ENCODE peak calls at places on chromosomes 6 and 20, in nine cellular contexts. One of them, this sample, is unnamed.

GRCh38 chr20:4141616-4142240 is 126.4 kb upstream of the RNF24 start:
- DNase-seq in cardiac fibroblast: no peak
- DNase-seq in AG04449: no peak
- DNase-seq in NB4: no peak
- DNase-seq in right atrium auricular region: no peak
- DNase-seq in AG09309: no peak
- DNase-seq in PC-3: no peak
- DNase-seq in uterus: no peak
- DNase-seq in lower leg skin: peak
- DNase-seq in this sample: no peak

GRCh38 chr6:43715056-43715788 is 27.6 kb upstream of the MRPS18A start:
- DNase-seq in cardiac fibroblast: no peak
- DNase-seq in AG04449: no peak
- DNase-seq in NB4: no peak
- DNase-seq in right atrium auricular region: no peak
- DNase-seq in AG09309: no peak
- DNase-seq in PC-3: no peak
- DNase-seq in uterus: no peak
- DNase-seq in lower leg skin: no peak
- DNase-seq in this sample: no peak

GRCh38 chr6:2509746-2510145 is 241.0 kb downstream of the MYLK4 start:
- DNase-seq in cardiac fibroblast: no peak
- DNase-seq in AG04449: no peak
- DNase-seq in NB4: no peak
- DNase-seq in right atrium auricular region: no peak
- DNase-seq in AG09309: no peak
- DNase-seq in PC-3: no peak
- DNase-seq in uterus: no peak
- DNase-seq in lower leg skin: no peak
- DNase-seq in this sample: no peak

GRCh38 chr6:31401403-31401802 is 2.0 kb upstream of the MICA start:
- DNase-seq in cardiac fibroblast: peak
- DNase-seq in AG04449: peak
- DNase-seq in NB4: peak
- DNase-seq in right atrium auricular region: peak
- DNase-seq in AG09309: peak
- DNase-seq in PC-3: peak
- DNase-seq in uterus: peak
- DNase-seq in lower leg skin: no peak
- DNase-seq in this sample: peak

GRCh38 chr20:36311854-36312723 is 6.0 kb downstream of the DLGAP4 start:
- DNase-seq in cardiac fibroblast: no peak
- DNase-seq in AG04449: no peak
- DNase-seq in NB4: no peak
- DNase-seq in right atrium auricular region: no peak
- DNase-seq in AG09309: no peak
- DNase-seq in PC-3: no peak
- DNase-seq in uterus: no peak
- DNase-seq in lower leg skin: peak
- DNase-seq in this sample: no peak

GRCh38 chr20:1005452-1006027 is 3.4 kb upstream of the RSPO4 start:
- DNase-seq in cardiac fibroblast: peak
- DNase-seq in AG04449: no peak
- DNase-seq in NB4: peak
- DNase-seq in right atrium auricular region: no peak
- DNase-seq in AG09309: no peak
- DNase-seq in PC-3: peak
- DNase-seq in uterus: no peak
- DNase-seq in lower leg skin: peak
- DNase-seq in this sample: no peak

GRCh38 chr6:76818451-76818850 is 644.8 kb downstream of the HTR1B start:
- DNase-seq in cardiac fibroblast: no peak
- DNase-seq in AG04449: no peak
- DNase-seq in NB4: no peak
- DNase-seq in right atrium auricular region: no peak
- DNase-seq in AG09309: no peak
- DNase-seq in PC-3: no peak
- DNase-seq in uterus: no peak
- DNase-seq in lower leg skin: no peak
- DNase-seq in this sample: no peak

GRCh38 chr20:17843246-17844132 is 125.1 kb downstream of the SNX5 start:
- DNase-seq in cardiac fibroblast: peak
- DNase-seq in AG04449: peak
- DNase-seq in NB4: no peak
- DNase-seq in right atrium auricular region: peak
- DNase-seq in AG09309: peak
- DNase-seq in PC-3: peak
- DNase-seq in uterus: peak
- DNase-seq in lower leg skin: no peak
- DNase-seq in this sample: peak

GRCh38 chr20:23050847-23051627 is 1.6 kb upstream of the THBD start:
- DNase-seq in cardiac fibroblast: peak
- DNase-seq in AG04449: no peak
- DNase-seq in NB4: peak
- DNase-seq in right atrium auricular region: peak
- DNase-seq in AG09309: no peak
- DNase-seq in PC-3: peak
- DNase-seq in uterus: peak
- DNase-seq in lower leg skin: peak
- DNase-seq in this sample: no peak

GRCh38 chr20:54658525-54658924 is 183.1 kb downstream of the DOK5 start:
- DNase-seq in cardiac fibroblast: no peak
- DNase-seq in AG04449: no peak
- DNase-seq in NB4: no peak
- DNase-seq in right atrium auricular region: no peak
- DNase-seq in AG09309: no peak
- DNase-seq in PC-3: no peak
- DNase-seq in uterus: no peak
- DNase-seq in lower leg skin: no peak
- DNase-seq in this sample: no peak

GRCh38 chr6:22600059-22600458 is 30.7 kb downstream of the HDGFL1 start:
- DNase-seq in cardiac fibroblast: no peak
- DNase-seq in AG04449: no peak
- DNase-seq in NB4: no peak
- DNase-seq in right atrium auricular region: no peak
- DNase-seq in AG09309: no peak
- DNase-seq in PC-3: no peak
- DNase-seq in uterus: no peak
- DNase-seq in lower leg skin: no peak
- DNase-seq in this sample: no peak

GRCh38 chr20:48401359-48401758 is 426.4 kb downstream of the PREX1 start:
- DNase-seq in cardiac fibroblast: no peak
- DNase-seq in AG04449: no peak
- DNase-seq in NB4: no peak
- DNase-seq in right atrium auricular region: no peak
- DNase-seq in AG09309: no peak
- DNase-seq in PC-3: no peak
- DNase-seq in uterus: no peak
- DNase-seq in lower leg skin: no peak
- DNase-seq in this sample: no peak

DNA sequence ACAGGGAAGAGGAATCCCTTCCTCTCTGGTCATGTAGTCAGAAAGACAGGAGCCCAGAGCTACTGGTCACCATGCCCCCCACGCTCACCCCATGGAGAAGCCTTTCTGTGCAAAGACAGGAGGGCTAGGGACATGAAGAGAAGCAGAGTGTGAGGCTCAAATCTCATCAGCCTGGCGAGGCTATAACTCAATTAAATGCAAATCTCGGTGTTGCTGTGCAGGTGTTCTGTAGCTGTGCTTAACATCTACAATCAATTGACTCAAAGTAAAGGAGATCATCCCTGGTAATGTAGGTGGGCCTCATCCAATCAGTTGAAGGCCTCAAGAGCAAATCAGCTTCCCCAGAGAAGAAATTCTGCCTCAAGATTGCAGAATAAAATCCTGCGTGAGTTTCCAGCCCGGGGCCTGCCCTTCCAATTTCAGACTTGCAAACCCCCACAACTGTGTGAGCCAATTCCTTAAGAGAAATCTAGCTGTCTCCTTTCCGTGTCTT is 64.4 kb downstream of the CHMP4B start:
- DNase-seq in cardiac fibroblast: no peak
- DNase-seq in AG04449: no peak
- DNase-seq in NB4: no peak
- DNase-seq in right atrium auricular region: no peak
- DNase-seq in AG09309: no peak
- DNase-seq in PC-3: no peak
- DNase-seq in uterus: no peak
- DNase-seq in lower leg skin: no peak
- DNase-seq in this sample: no peak
- H3K4me3 ChIP-seq in cardiac fibroblast: no peak
- H3K4me3 ChIP-seq in AG04449: no peak
- H3K4me3 ChIP-seq in NB4: no peak
- H3K4me3 ChIP-seq in right atrium auricular region: no peak
- H3K4me3 ChIP-seq in AG09309: no peak
- H3K4me3 ChIP-seq in PC-3: no peak
- H3K4me3 ChIP-seq in uterus: no peak
- H3K4me3 ChIP-seq in lower leg skin: no peak
- H3K4me3 ChIP-seq in this sample: no peak

GRCh38 chr6:56595490-56596122 is 47.1 kb downstream of the DST start:
- DNase-seq in cardiac fibroblast: peak
- DNase-seq in AG04449: no peak
- DNase-seq in NB4: peak
- DNase-seq in right atrium auricular region: no peak
- DNase-seq in AG09309: no peak
- DNase-seq in PC-3: peak
- DNase-seq in uterus: peak
- DNase-seq in lower leg skin: no peak
- DNase-seq in this sample: no peak
- TF ChIP-seq CTCF in cardiac fibroblast: peak
- TF ChIP-seq CTCF in AG04449: peak
- TF ChIP-seq CTCF in NB4: peak
- TF ChIP-seq CTCF in right atrium auricular region: peak
- TF ChIP-seq CTCF in AG09309: peak
- TF ChIP-seq CTCF in PC-3: peak
- TF ChIP-seq CTCF in uterus: peak
- TF ChIP-seq CTCF in lower leg skin: no peak
- TF ChIP-seq CTCF in this sample: peak

GRCh38 chr6:125797120-125797933 is 6.6 kb downstream of the NCOA7 start:
- DNase-seq in cardiac fibroblast: no peak
- DNase-seq in AG04449: no peak
- DNase-seq in NB4: no peak
- DNase-seq in right atrium auricular region: no peak
- DNase-seq in AG09309: no peak
- DNase-seq in PC-3: no peak
- DNase-seq in uterus: no peak
- DNase-seq in lower leg skin: no peak
- DNase-seq in this sample: no peak
- H3K4me3 ChIP-seq in cardiac fibroblast: no peak
- H3K4me3 ChIP-seq in AG04449: no peak
- H3K4me3 ChIP-seq in NB4: no peak
- H3K4me3 ChIP-seq in right atrium auricular region: no peak
- H3K4me3 ChIP-seq in AG09309: no peak
- H3K4me3 ChIP-seq in PC-3: no peak
- H3K4me3 ChIP-seq in uterus: no peak
- H3K4me3 ChIP-seq in lower leg skin: no peak
- H3K4me3 ChIP-seq in this sample: no peak

GRCh38 chr6:138007014-138007472 is 100.2 kb downstream of the PERP start:
- DNase-seq in cardiac fibroblast: peak
- DNase-seq in AG04449: no peak
- DNase-seq in NB4: peak
- DNase-seq in right atrium auricular region: no peak
- DNase-seq in AG09309: no peak
- DNase-seq in PC-3: peak
- DNase-seq in uterus: no peak
- DNase-seq in lower leg skin: peak
- DNase-seq in this sample: no peak

GRCh38 chr6:138001750-138002349 is 105.4 kb downstream of the PERP start:
- DNase-seq in cardiac fibroblast: peak
- DNase-seq in AG04449: no peak
- DNase-seq in NB4: peak
- DNase-seq in right atrium auricular region: peak
- DNase-seq in AG09309: no peak
- DNase-seq in PC-3: peak
- DNase-seq in uterus: peak
- DNase-seq in lower leg skin: peak
- DNase-seq in this sample: peak

GRCh38 chr6:138005846-138006245 is 101.4 kb downstream of the PERP start:
- DNase-seq in cardiac fibroblast: no peak
- DNase-seq in AG04449: no peak
- DNase-seq in NB4: no peak
- DNase-seq in right atrium auricular region: no peak
- DNase-seq in AG09309: no peak
- DNase-seq in PC-3: no peak
- DNase-seq in uterus: no peak
- DNase-seq in lower leg skin: no peak
- DNase-seq in this sample: no peak

GRCh38 chr6:138000955-138001354 is 106.3 kb downstream of the PERP start:
- DNase-seq in cardiac fibroblast: no peak
- DNase-seq in AG04449: no peak
- DNase-seq in NB4: peak
- DNase-seq in right atrium auricular region: no peak
- DNase-seq in AG09309: no peak
- DNase-seq in PC-3: no peak
- DNase-seq in uterus: no peak
- DNase-seq in lower leg skin: no peak
- DNase-seq in this sample: no peak

DNA sequence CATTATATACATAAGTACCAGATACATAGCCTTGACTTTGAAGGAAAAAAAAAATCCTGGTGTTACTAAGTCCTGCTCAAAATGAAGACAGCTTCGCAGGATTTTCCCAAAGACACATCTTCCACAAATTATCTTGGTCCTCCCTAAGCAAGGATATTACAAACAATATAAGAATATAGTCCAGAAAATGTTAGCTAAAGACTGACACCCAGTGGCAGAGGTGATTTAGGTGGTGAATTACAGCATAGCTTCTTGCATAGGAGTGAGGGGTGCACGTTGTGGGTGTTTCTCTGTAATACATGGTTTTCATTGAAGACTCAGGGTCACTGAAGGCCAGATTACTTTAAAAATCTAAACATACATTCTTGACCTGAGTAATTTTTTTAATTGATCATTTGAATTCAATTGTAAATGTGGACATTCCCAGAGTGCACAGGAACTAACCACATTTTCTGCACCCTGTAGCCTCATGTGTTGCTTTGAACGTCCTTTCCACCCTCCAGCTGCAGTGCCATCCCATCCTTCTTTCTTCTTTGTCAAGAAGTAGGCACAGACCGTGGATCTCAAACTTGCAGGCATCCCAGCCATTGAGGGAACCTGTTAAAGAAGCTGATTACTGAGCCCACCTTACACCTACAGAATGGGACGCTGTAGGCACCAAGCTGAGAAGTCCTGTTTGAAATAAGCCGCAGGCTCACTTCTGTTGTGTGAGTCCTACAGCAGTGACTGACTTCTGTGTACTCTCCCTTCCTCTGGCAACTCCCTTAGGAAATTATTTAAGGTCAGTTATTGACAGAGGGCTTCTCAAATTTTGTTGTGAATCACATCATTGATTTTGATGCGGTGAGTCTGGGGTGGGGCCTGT is 102.6 kb downstream of the PERP start:
- DNase-seq in cardiac fibroblast: peak
- DNase-seq in AG04449: no peak
- DNase-seq in NB4: peak
- DNase-seq in right atrium auricular region: no peak
- DNase-seq in AG09309: peak
- DNase-seq in PC-3: peak
- DNase-seq in uterus: no peak
- DNase-seq in lower leg skin: peak
- DNase-seq in this sample: no peak
- TF ChIP-seq CTCF in cardiac fibroblast: peak
- TF ChIP-seq CTCF in AG04449: peak
- TF ChIP-seq CTCF in NB4: peak
- TF ChIP-seq CTCF in right atrium auricular region: no peak
- TF ChIP-seq CTCF in AG09309: peak
- TF ChIP-seq CTCF in PC-3: peak
- TF ChIP-seq CTCF in uterus: peak
- TF ChIP-seq CTCF in lower leg skin: no peak
- TF ChIP-seq CTCF in this sample: peak

GRCh38 chr6:86888311-86888710 is 49.0 kb upstream of the HTR1E start:
- DNase-seq in cardiac fibroblast: no peak
- DNase-seq in AG04449: no peak
- DNase-seq in NB4: peak
- DNase-seq in right atrium auricular region: no peak
- DNase-seq in AG09309: no peak
- DNase-seq in PC-3: no peak
- DNase-seq in uterus: no peak
- DNase-seq in lower leg skin: no peak
- DNase-seq in this sample: no peak
- H3K4me3 ChIP-seq in cardiac fibroblast: no peak
- H3K4me3 ChIP-seq in AG04449: no peak
- H3K4me3 ChIP-seq in NB4: no peak
- H3K4me3 ChIP-seq in right atrium auricular region: no peak
- H3K4me3 ChIP-seq in AG09309: no peak
- H3K4me3 ChIP-seq in PC-3: no peak
- H3K4me3 ChIP-seq in uterus: no peak
- H3K4me3 ChIP-seq in lower leg skin: no peak
- H3K4me3 ChIP-seq in this sample: no peak

This sample was measured in breast epithelium.